ENCODE peak calls at places on chromosomes 7 and 10, in nine cellular contexts. U is AG04450; G is GM23338; X is heart left ventricle; T is CD8-positive, alpha-beta T cell; Y is upper lobe of right lung; H is PC-3; V is Peyer's patch; L is OCI-LY7. S is an unnamed sample.

GRCh38 chr10:68992721-68993440 is 4.3 kb downstream of the KIFBP start:
- DNase-seq in T (no peak), L (no peak), X (peak; percentile 66), G (no peak), Y (no peak), U (peak; percentile 84), V (no peak), H (peak; percentile 36), S (no peak)

GRCh38 chr10:21134645-21135395 is 237.7 kb upstream of the NEBL start:
- DNase-seq in V (no peak), G (no peak), L (no peak), H (peak; percentile 94), U (no peak), T (no peak), Y (no peak), X (no peak), S (no peak)

GRCh38 chr7:25262586-25262985 is 34.3 kb upstream of the NPVF start:
- DNase-seq in U (no peak), X (no peak), V (no peak), L (no peak), T (no peak), G (no peak), H (peak; percentile 19), Y (no peak), S (no peak)

GRCh38 chr7:55112056-55112455 is 93.2 kb downstream of the EGFR start:
- DNase-seq in H (no peak), X (no peak), Y (no peak), G (no peak), V (no peak), L (no peak), T (no peak), U (no peak), S (no peak)

GRCh38 chr10:28332699-28333098 is 29.8 kb upstream of the MPP7 start:
- DNase-seq in U (no peak), T (no peak), V (no peak), X (no peak), G (no peak), L (peak; percentile 18), H (no peak), Y (no peak), S (no peak)

GRCh38 chr7:39509441-39509840 is 56.8 kb upstream of the YAE1 start:
- DNase-seq in X (no peak), U (no peak), G (no peak), H (no peak), V (no peak), L (no peak), Y (no peak), T (no peak), S (no peak)

GRCh38 chr10:35224045-35224740 is 97.5 kb downstream of the CREM start:
- DNase-seq in G (peak; percentile 24), H (no peak), U (no peak), T (no peak), X (no peak), L (no peak), V (no peak), Y (no peak), S (no peak)

GRCh38 chr7:123285076-123285700 is 85.4 kb upstream of the SLC13A1 start:
- DNase-seq in T (no peak), H (no peak), L (no peak), G (peak; percentile 73), V (no peak), X (no peak), U (no peak), Y (no peak), S (no peak)

GRCh38 chr10:89346264-89346971 is 18.6 kb downstream of the IFIT3 start:
- DNase-seq in U (no peak), X (peak; percentile 35), L (no peak), V (no peak), Y (no peak), G (peak; percentile 65), T (no peak), H (peak; percentile 68), S (no peak)

GRCh38 chr10:89338717-89339116 is 10.9 kb downstream of the IFIT3 start:
- DNase-seq in G (no peak), X (no peak), L (no peak), V (no peak), Y (no peak), T (no peak), U (no peak), H (no peak), S (no peak)

GRCh38 chr10:89341136-89341535 is 13.3 kb downstream of the IFIT3 start:
- DNase-seq in V (no peak), X (no peak), Y (no peak), H (no peak), U (no peak), L (no peak), T (no peak), G (no peak), S (no peak)

GRCh38 chr10:89339860-89340259 is 12.1 kb downstream of the IFIT3 start:
- DNase-seq in L (no peak), G (no peak), Y (no peak), H (no peak), T (no peak), U (no peak), V (no peak), X (no peak), S (no peak)

DNA sequence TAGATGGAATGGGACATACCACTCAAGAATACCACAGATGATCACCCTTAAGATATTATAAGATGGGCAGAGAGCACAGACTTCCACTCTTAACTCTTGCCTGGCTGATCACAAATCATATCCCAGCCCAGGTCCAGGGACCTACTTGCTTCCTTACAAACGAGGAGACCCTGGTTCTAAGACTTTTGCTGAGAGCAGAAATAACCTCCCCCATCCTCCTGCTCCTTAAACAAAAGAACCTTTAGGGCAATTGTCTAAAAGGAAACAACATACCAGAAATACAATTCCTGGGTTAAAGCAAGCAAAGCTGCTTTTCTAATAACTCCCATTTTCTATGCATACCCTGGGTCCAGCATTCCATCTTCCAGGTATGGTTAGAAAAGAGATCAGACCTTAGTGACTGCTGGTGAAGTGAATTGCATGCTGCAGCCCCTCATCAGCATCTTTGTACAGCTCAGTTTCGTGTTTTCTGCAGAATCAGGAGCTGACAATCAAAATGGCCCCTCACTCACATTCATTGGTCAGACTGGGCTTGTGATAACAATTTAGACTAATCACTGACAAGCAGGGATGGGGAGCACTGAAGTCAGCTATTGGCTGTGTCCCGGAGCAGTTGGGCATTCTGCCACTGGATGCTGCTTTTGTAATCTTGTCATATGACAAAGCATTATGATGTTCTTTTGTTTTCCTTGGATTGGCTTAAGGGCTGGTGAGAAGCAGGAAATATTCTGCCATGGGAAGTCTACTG is 14.6 kb downstream of the IFIT3 start:
- DNase-seq in X (peak; percentile 47), L (no peak), H (no peak), T (no peak), Y (no peak), G (no peak), U (no peak), V (no peak), S (peak; percentile 81)
- H3K4me3 ChIP-seq in X (no peak overlapping the region), L (no peak overlapping the region), H (no peak overlapping the region), T (no peak overlapping the region), Y (no peak overlapping the region), G (no peak overlapping the region), U (no peak overlapping the region), V (no peak overlapping the region), S (no peak overlapping the region)

GRCh38 chr7:115226410-115226809 is 304.5 kb downstream of the MDFIC start:
- DNase-seq in Y (no peak), T (no peak), H (no peak), L (no peak), X (no peak), G (peak; percentile 95), U (no peak), V (no peak), S (no peak)

GRCh38 chr7:115227473-115228235 is 305.8 kb downstream of the MDFIC start:
- DNase-seq in U (no peak), V (no peak), X (no peak), L (no peak), T (no peak), H (no peak), G (no peak), Y (no peak), S (no peak)

GRCh38 chr7:115230882-115231508 is 309.1 kb downstream of the MDFIC start:
- DNase-seq in T (no peak), U (peak; percentile 74), Y (no peak), V (no peak), H (peak; percentile 91), X (no peak), L (no peak), G (no peak), S (no peak)

GRCh38 chr7:115232041-115232440 is 310.1 kb downstream of the MDFIC start:
- DNase-seq in T (no peak), U (no peak), X (no peak), V (no peak), G (no peak), H (no peak), Y (no peak), L (no peak), S (no peak)

GRCh38 chr7:115229401-115230083 is 307.6 kb downstream of the MDFIC start:
- DNase-seq in U (no peak), H (no peak), X (no peak), T (no peak), L (no peak), G (no peak), Y (no peak), V (no peak), S (no peak)
- H3K27ac ChIP-seq in U (no peak overlapping the region), H (peak overlapping the region; percentile 87), X (no peak overlapping the region), T (no peak overlapping the region), L (no peak overlapping the region), G (no peak overlapping the region), Y (no peak overlapping the region), V (no peak overlapping the region), S (no peak overlapping the region)

GRCh38 chr7:81500631-81501030 is 269.2 kb downstream of the HGF start:
- DNase-seq in G (no peak), H (peak; percentile 5), X (no peak), U (no peak), Y (no peak), L (no peak), V (no peak), T (no peak), S (no peak)

GRCh38 chr7:81499262-81500116 is 270.4 kb downstream of the HGF start:
- DNase-seq in H (peak; percentile 84), U (peak; percentile 72), G (peak; percentile 87), T (no peak), V (no peak), X (no peak), L (peak; percentile 66), Y (no peak), S (no peak)

GRCh38 chr7:81503321-81503720 is 266.5 kb downstream of the HGF start:
- DNase-seq in L (no peak), H (no peak), G (no peak), X (no peak), V (no peak), U (no peak), T (no peak), Y (no peak), S (no peak)

GRCh38 chr7:81503771-81504170 is 266.1 kb downstream of the HGF start:
- DNase-seq in Y (no peak), V (no peak), H (no peak), U (no peak), L (no peak), T (no peak), G (no peak), X (no peak), S (no peak)

DNA sequence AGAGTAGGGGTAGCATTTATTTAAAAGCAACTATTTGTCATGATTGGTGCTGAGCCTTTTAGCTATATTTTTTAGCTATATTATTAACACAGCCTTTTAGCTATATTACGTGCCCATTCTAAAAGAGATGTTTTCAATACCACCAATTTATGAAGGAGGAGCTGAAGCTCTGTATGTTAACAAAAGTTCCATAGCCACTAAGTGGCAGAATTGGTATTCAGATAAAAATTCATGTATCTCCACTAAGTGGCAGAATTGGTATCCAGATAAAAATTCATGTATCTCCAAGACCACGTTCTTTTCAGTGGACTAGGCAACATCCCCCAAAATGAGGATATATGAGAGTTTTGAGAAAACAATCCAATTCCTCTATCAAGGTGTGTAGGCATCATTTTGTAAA is 268.6 kb downstream of the HGF start:
- DNase-seq in U (peak; percentile 23), H (peak; percentile 66), V (no peak), X (no peak), L (peak; percentile 1), G (no peak), Y (no peak), T (no peak), S (no peak)
- TF ChIP-seq CTCF in U (peak; percentile 50), H (peak; percentile 75), V (no peak), X (no peak), L (peak; percentile 40), G (peak; percentile 11), Y (peak; percentile 17), T (no peak), S (peak; percentile 51)

GRCh38 chr10:97738616-97739015 is 1.7 kb downstream of the ZFYVE27 start:
- DNase-seq in L (no peak), Y (no peak), X (no peak), V (no peak), G (no peak), H (no peak), T (no peak), U (no peak), S (no peak)
- H3K4me3 ChIP-seq in L (peak overlapping the region; percentile 88), Y (no peak overlapping the region), X (no peak overlapping the region), V (no peak overlapping the region), G (peak overlapping the region; percentile 20), H (peak overlapping the region; percentile 83), T (no peak overlapping the region), U (peak overlapping the region; percentile 98), S (no peak overlapping the region)

S was measured in right atrium auricular region.